ENCODE peak calls at places on chromosomes 7 and 10, in four cellular contexts. One of them, this sample, is unnamed.

GRCh38 chr7:69389220-69389619 is 209.1 kb upstream of the AUTS2 start:
- DNase-seq in HTR-8/SVneo: no peak
- DNase-seq in HuH-7.5: no peak
- DNase-seq in CD8-positive, alpha-beta memory T cell: no peak
- DNase-seq in this sample: no peak

GRCh38 chr10:78953124-78954008 is 115.4 kb upstream of the ZMIZ1 start:
- DNase-seq in HTR-8/SVneo: peak; percentile 65
- DNase-seq in HuH-7.5: no peak
- DNase-seq in CD8-positive, alpha-beta memory T cell: no peak
- DNase-seq in this sample: no peak

GRCh38 chr7:25926009-25926408 is 226.0 kb upstream of the NFE2L3 start:
- DNase-seq in HTR-8/SVneo: no peak
- DNase-seq in HuH-7.5: no peak
- DNase-seq in CD8-positive, alpha-beta memory T cell: no peak
- DNase-seq in this sample: no peak

GRCh38 chr10:77756319-77757232 is 119.0 kb upstream of the KCNMA1 start:
- DNase-seq in HTR-8/SVneo: peak; percentile 72
- DNase-seq in HuH-7.5: peak; percentile 29
- DNase-seq in CD8-positive, alpha-beta memory T cell: no peak
- DNase-seq in this sample: no peak

GRCh38 chr7:22726849-22727792 is at the start of gene IL6:
- DNase-seq in HTR-8/SVneo: peak; percentile 61
- DNase-seq in HuH-7.5: no peak
- DNase-seq in CD8-positive, alpha-beta memory T cell: peak; percentile 5
- DNase-seq in this sample: no peak

GRCh38 chr10:119466655-119467054 is 75.9 kb downstream of the RGS10 start:
- DNase-seq in HTR-8/SVneo: no peak
- DNase-seq in HuH-7.5: no peak
- DNase-seq in CD8-positive, alpha-beta memory T cell: peak; percentile 16
- DNase-seq in this sample: no peak

GRCh38 chr10:86644412-86645110 is 9.8 kb upstream of the OPN4 start:
- DNase-seq in HTR-8/SVneo: no peak
- DNase-seq in HuH-7.5: no peak
- DNase-seq in CD8-positive, alpha-beta memory T cell: no peak
- DNase-seq in this sample: no peak

GRCh38 chr7:97005764-97006145 is 402 bp downstream of the DLX6 start:
- DNase-seq in HTR-8/SVneo: no peak
- DNase-seq in HuH-7.5: peak; percentile 74
- DNase-seq in CD8-positive, alpha-beta memory T cell: peak; percentile 30
- DNase-seq in this sample: no peak

GRCh38 chr10:88157981-88158465 is 294.6 kb downstream of the PTEN start:
- DNase-seq in HTR-8/SVneo: peak; percentile 71
- DNase-seq in HuH-7.5: no peak
- DNase-seq in CD8-positive, alpha-beta memory T cell: no peak
- DNase-seq in this sample: no peak

GRCh38 chr7:108838143-108838542 is 268.5 kb downstream of the DNAJB9 start:
- DNase-seq in HTR-8/SVneo: no peak
- DNase-seq in HuH-7.5: no peak
- DNase-seq in CD8-positive, alpha-beta memory T cell: no peak
- DNase-seq in this sample: no peak

GRCh38 chr7:7720193-7720592 is 1.8 kb upstream of the RPA3 start:
- DNase-seq in HTR-8/SVneo: no peak
- DNase-seq in HuH-7.5: no peak
- DNase-seq in CD8-positive, alpha-beta memory T cell: no peak
- DNase-seq in this sample: no peak

GRCh38 chr10:101135151-101136006 is 4.3 kb downstream of the TLX1 start:
- DNase-seq in HTR-8/SVneo: no peak
- DNase-seq in HuH-7.5: no peak
- DNase-seq in CD8-positive, alpha-beta memory T cell: no peak
- DNase-seq in this sample: no peak

GRCh38 chr7:35793225-35793579 is 7.7 kb upstream of the SEPTIN7 start:
- DNase-seq in HTR-8/SVneo: no peak
- DNase-seq in HuH-7.5: no peak
- DNase-seq in CD8-positive, alpha-beta memory T cell: no peak
- DNase-seq in this sample: no peak

GRCh38 chr10:71984126-71984797 is 20.1 kb downstream of the CHST3 start:
- DNase-seq in HTR-8/SVneo: no peak
- DNase-seq in HuH-7.5: no peak
- DNase-seq in CD8-positive, alpha-beta memory T cell: no peak
- DNase-seq in this sample: no peak

GRCh38 chr10:46538723-46539426 is 17.6 kb downstream of the GPRIN2 start:
- DNase-seq in HTR-8/SVneo: no peak
- DNase-seq in HuH-7.5: no peak
- DNase-seq in CD8-positive, alpha-beta memory T cell: no peak
- DNase-seq in this sample: no peak

GRCh38 chr7:107207459-107207858 is 38.7 kb downstream of the HBP1 start:
- DNase-seq in HTR-8/SVneo: no peak
- DNase-seq in HuH-7.5: no peak
- DNase-seq in CD8-positive, alpha-beta memory T cell: no peak
- DNase-seq in this sample: no peak

GRCh38 chr7:74405899-74406512 is 47.7 kb upstream of the GTF2IRD1 start:
- DNase-seq in HTR-8/SVneo: no peak
- DNase-seq in HuH-7.5: no peak
- DNase-seq in CD8-positive, alpha-beta memory T cell: no peak
- DNase-seq in this sample: no peak

GRCh38 chr10:16717617-16718395 is 99.4 kb downstream of the RSU1 start:
- DNase-seq in HTR-8/SVneo: no peak
- DNase-seq in HuH-7.5: no peak
- DNase-seq in CD8-positive, alpha-beta memory T cell: no peak
- DNase-seq in this sample: no peak

GRCh38 chr7:16753932-16754571 is 497 bp downstream of the TSPAN13 start:
- DNase-seq in HTR-8/SVneo: peak; percentile 22
- DNase-seq in HuH-7.5: peak; percentile 23
- DNase-seq in CD8-positive, alpha-beta memory T cell: no peak
- DNase-seq in this sample: peak; percentile 72

GRCh38 chr7:43799605-43800004 is 41.1 kb downstream of the BLVRA start:
- DNase-seq in HTR-8/SVneo: no peak
- DNase-seq in HuH-7.5: no peak
- DNase-seq in CD8-positive, alpha-beta memory T cell: no peak
- DNase-seq in this sample: no peak

GRCh38 chr7:126635545-126635944 is 617.2 kb downstream of the GRM8 start:
- DNase-seq in HTR-8/SVneo: no peak
- DNase-seq in HuH-7.5: no peak
- DNase-seq in CD8-positive, alpha-beta memory T cell: no peak
- DNase-seq in this sample: no peak

This sample was measured in type B pancreatic cell.